ENCODE peak calls at places on chromosomes 7 and 10, in ten cellular contexts. F is epithelial cell of esophagus, H is heart left ventricle, P is PC-9, R is cardiac muscle cell, L is lower lobe of right lung, Y is Peyer's patch, M is NB4, C is progenitor cell of endocrine pancreas, W is GM20000. D is an unnamed sample.

GRCh38 chr7:46389131-46389530 is 468.1 kb upstream of the IGFBP3 start:
- DNase-seq in F (no peak), H (no peak), P (no peak), R (no peak), L (no peak), Y (no peak), M (no peak), C (no peak), W (no peak), D (no peak)

GRCh38 chr7:30347226-30348082 is 63.1 kb downstream of the ZNRF2 start:
- DNase-seq in F (peak; percentile 11), H (no peak), P (no peak), R (no peak), L (no peak), Y (no peak), M (peak; percentile 24), C (no peak), W (no peak), D (no peak)

GRCh38 chr10:128116851-128117615 is 9.2 kb downstream of the MKI67 start:
- DNase-seq in F (peak; percentile 29), H (no peak), P (no peak), R (no peak), L (no peak), Y (no peak), M (no peak), C (no peak), W (no peak), D (no peak)

GRCh38 chr7:114931656-114932011 is 9.7 kb downstream of the MDFIC start:
- DNase-seq in F (no peak), H (no peak), P (no peak), R (no peak), L (no peak), Y (peak; percentile 63), M (no peak), C (no peak), W (no peak), D (no peak)

GRCh38 chr7:5636914-5637313 is 144.5 kb downstream of the RNF216 start:
- DNase-seq in F (peak; percentile 67), H (peak; percentile 64), P (peak; percentile 82), R (no peak), L (no peak), Y (no peak), M (peak; percentile 76), C (no peak), W (no peak), D (no peak)

GRCh38 chr10:79347894-79348639 is 798 bp downstream of the PPIF start:
- DNase-seq in F (peak; percentile 61), H (peak; percentile 89), P (peak; percentile 50), R (peak; percentile 38), L (peak; percentile 85), Y (peak; percentile 90), M (peak; percentile 92), C (no peak), W (peak; percentile 88), D (peak; percentile 87)

GRCh38 chr7:24052572-24053223 is 231.3 kb upstream of the NPY start:
- DNase-seq in F (peak; percentile 77), H (no peak), P (peak; percentile 3), R (no peak), L (no peak), Y (no peak), M (peak; percentile 88), C (no peak), W (no peak), D (no peak)

GRCh38 chr7:17560516-17560915 is 262.1 kb downstream of the AHR start:
- DNase-seq in F (peak; percentile 95), H (no peak), P (peak; percentile 13), R (no peak), L (no peak), Y (no peak), M (no peak), C (no peak), W (no peak), D (no peak)

GRCh38 chr10:71621783-71622526 is 97.6 kb downstream of the C10orf105 start:
- DNase-seq in F (peak; percentile 36), H (no peak), P (peak; percentile 66), R (peak; percentile 45), L (no peak), Y (peak; percentile 61), M (no peak), C (no peak), W (no peak), D (no peak)

GRCh38 chr7:28726563-28726962 is 231.6 kb downstream of the TRIL start:
- DNase-seq in F (no peak), H (no peak), P (no peak), R (no peak), L (no peak), Y (no peak), M (no peak), C (no peak), W (no peak), D (no peak)

GRCh38 chr7:18906901-18907300 is 210.5 kb downstream of the TWIST1 start:
- DNase-seq in F (no peak), H (no peak), P (no peak), R (no peak), L (no peak), Y (no peak), M (no peak), C (no peak), W (no peak), D (no peak)

GRCh38 chr7:127158659-127159058 is 94.1 kb downstream of the GRM8 start:
- DNase-seq in F (peak; percentile 4), H (no peak), P (no peak), R (peak; percentile 10), L (no peak), Y (no peak), M (peak; percentile 31), C (no peak), W (peak; percentile 15), D (peak; percentile 28)
- TF ChIP-seq CTCF in F (peak; percentile 30), H (no peak), P (peak; percentile 65), R (no peak), L (no peak), Y (no peak), M (peak; percentile 78), C (peak; percentile 38), W (peak; percentile 29), D (no peak)

GRCh38 chr7:153413540-153414287 is 638.5 kb upstream of the DPP6 start:
- DNase-seq in F (no peak), H (no peak), P (no peak), R (no peak), L (no peak), Y (no peak), M (no peak), C (no peak), W (no peak), D (no peak)

GRCh38 chr7:153413199-153413539 is 639.0 kb upstream of the DPP6 start:
- DNase-seq in F (no peak), H (no peak), P (no peak), R (no peak), L (no peak), Y (no peak), M (no peak), C (no peak), W (no peak), D (no peak)

GRCh38 chr7:153414288-153414629 is 637.9 kb upstream of the DPP6 start:
- DNase-seq in F (no peak), H (no peak), P (no peak), R (no peak), L (no peak), Y (no peak), M (no peak), C (no peak), W (no peak), D (no peak)

GRCh38 chr7:153415632-153416031 is 636.6 kb upstream of the DPP6 start:
- DNase-seq in F (no peak), H (no peak), P (no peak), R (no peak), L (no peak), Y (no peak), M (no peak), C (no peak), W (no peak), D (no peak)
- TF ChIP-seq CTCF in F (no peak), H (no peak), P (no peak), R (no peak), L (no peak), Y (no peak), M (no peak), C (no peak), W (no peak), D (no peak)

DNA sequence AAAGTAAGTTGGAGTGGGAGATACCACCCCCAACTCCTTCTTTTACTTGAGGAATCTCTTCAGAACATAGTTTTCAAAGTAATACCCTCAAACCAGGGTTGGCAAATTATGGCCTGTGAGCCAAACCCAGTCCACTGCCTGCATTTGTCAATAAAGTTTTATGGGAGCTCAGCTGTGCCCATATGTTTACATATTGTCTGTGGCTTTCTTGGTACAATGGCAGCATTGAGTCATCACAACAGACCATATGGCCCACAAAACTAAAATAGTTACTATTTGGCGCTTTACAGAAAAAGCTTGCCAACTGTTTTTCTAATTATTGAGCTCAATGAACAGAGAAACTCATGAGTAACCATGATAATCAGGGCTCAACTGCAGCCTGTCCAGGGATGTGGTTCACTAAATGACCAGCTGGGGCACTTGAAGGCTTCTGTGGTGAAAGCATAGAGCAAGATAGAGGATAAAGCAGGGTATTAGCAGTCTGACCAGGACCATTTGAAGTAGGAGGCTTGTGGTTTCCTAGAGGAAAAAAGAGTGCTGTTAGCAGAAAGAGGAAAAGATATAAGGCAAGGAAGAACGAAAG is 196.0 kb upstream of the GRB10 start:
- DNase-seq in F (no peak), H (no peak), P (no peak), R (no peak), L (no peak), Y (no peak), M (peak; percentile 20), C (no peak), W (no peak), D (no peak)
- TF ChIP-seq CTCF in F (no peak), H (no peak), P (peak; percentile 69), R (peak; percentile 21), L (no peak), Y (no peak), M (peak; percentile 15), C (no peak), W (no peak), D (no peak)

DNA sequence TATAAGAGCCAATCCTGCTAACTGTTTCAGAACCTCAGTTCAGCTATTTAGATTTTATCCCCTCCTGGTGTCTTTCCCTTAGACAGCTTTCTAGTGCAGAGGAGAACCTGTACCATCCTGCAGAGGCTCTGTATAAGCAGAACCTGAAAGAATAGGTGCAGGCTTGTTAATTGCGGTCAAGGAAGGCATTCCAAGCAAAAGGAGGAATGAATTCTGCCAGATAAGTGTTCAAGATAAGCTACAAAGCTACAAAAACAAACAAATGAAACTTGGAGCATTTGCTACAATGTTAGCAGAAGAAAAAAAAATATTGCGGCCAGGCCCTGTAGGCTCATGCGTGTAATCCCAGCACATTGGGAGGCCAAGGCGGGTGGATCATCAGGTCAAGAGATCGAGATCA is 32.6 kb upstream of the AGMO start:
- DNase-seq in F (peak; percentile 6), H (no peak), P (peak; percentile 6), R (no peak), L (no peak), Y (no peak), M (no peak), C (no peak), W (no peak), D (no peak)
- TF ChIP-seq CTCF in F (no peak), H (no peak), P (no peak), R (no peak), L (no peak), Y (no peak), M (no peak), C (no peak), W (no peak), D (no peak)

GRCh38 chr10:23294638-23295247 is 49.9 kb downstream of the C10orf67 start:
- DNase-seq in F (peak; percentile 22), H (no peak), P (no peak), R (peak; percentile 15), L (no peak), Y (no peak), M (no peak), C (no peak), W (no peak), D (no peak)
- TF ChIP-seq CTCF in F (peak; percentile 41), H (peak; percentile 45), P (peak; percentile 69), R (peak; percentile 60), L (peak; percentile 41), Y (no peak), M (peak; percentile 8), C (peak; percentile 74), W (peak; percentile 6), D (peak; percentile 14)